ENCODE peak calls at places on chromosomes 11 and 22, in five cellular contexts. One of them, this sample, is unnamed.

GRCh38 chr11:94740975-94741707 is 27.0 kb upstream of the AMOTL1 start:
- DNase-seq in BJ: no peak
- DNase-seq in left lung: peak; percentile 67
- DNase-seq in heart left ventricle: peak; percentile 22
- DNase-seq in stomach: no peak
- DNase-seq in this sample: no peak

GRCh38 chr22:50507421-50507990 is at the start of gene LMF2:
- DNase-seq in stomach: peak; percentile 94
- DNase-seq in left lung: peak; percentile 99
- DNase-seq in BJ: no peak
- DNase-seq in heart left ventricle: peak; percentile 93
- DNase-seq in this sample: no peak

GRCh38 chr22:46060292-46061123 is 83.5 kb upstream of the WNT7B start:
- DNase-seq in left lung: no peak
- DNase-seq in BJ: no peak
- DNase-seq in stomach: peak; percentile 23
- DNase-seq in heart left ventricle: no peak
- DNase-seq in this sample: no peak

GRCh38 chr11:115676768-115677167 is 172.6 kb upstream of the CADM1 start:
- DNase-seq in heart left ventricle: no peak
- DNase-seq in stomach: no peak
- DNase-seq in left lung: no peak
- DNase-seq in BJ: peak; percentile 39
- DNase-seq in this sample: no peak

GRCh38 chr22:43419371-43420080 is 7.7 kb downstream of the MPPED1 start:
- DNase-seq in BJ: no peak
- DNase-seq in left lung: no peak
- DNase-seq in stomach: peak; percentile 68
- DNase-seq in heart left ventricle: no peak
- DNase-seq in this sample: no peak

GRCh38 chr11:16767957-16768356 is 29.5 kb downstream of the C11orf58 start:
- DNase-seq in left lung: no peak
- DNase-seq in BJ: no peak
- DNase-seq in stomach: no peak
- DNase-seq in heart left ventricle: no peak
- DNase-seq in this sample: no peak

GRCh38 chr22:27139935-27140493 is 482.6 kb downstream of the MIAT start:
- DNase-seq in left lung: peak; percentile 49
- DNase-seq in BJ: peak; percentile 68
- DNase-seq in heart left ventricle: no peak
- DNase-seq in stomach: no peak
- DNase-seq in this sample: peak; percentile 38

GRCh38 chr11:724063-724732 is 18.2 kb downstream of the EPS8L2 start:
- DNase-seq in stomach: no peak
- DNase-seq in left lung: no peak
- DNase-seq in heart left ventricle: no peak
- DNase-seq in BJ: no peak
- DNase-seq in this sample: no peak

GRCh38 chr11:129375731-129376657 is at the start of gene BARX2:
- DNase-seq in heart left ventricle: no peak
- DNase-seq in BJ: no peak
- DNase-seq in stomach: peak; percentile 82
- DNase-seq in left lung: peak; percentile 83
- DNase-seq in this sample: no peak

GRCh38 chr11:60937144-60937527 is 12.9 kb downstream of the TMEM132A start:
- DNase-seq in BJ: no peak
- DNase-seq in left lung: no peak
- DNase-seq in heart left ventricle: peak; percentile 67
- DNase-seq in stomach: no peak
- DNase-seq in this sample: no peak

GRCh38 chr11:70496591-70497535 is 98.5 kb downstream of the CTTN start:
- DNase-seq in left lung: peak; percentile 49
- DNase-seq in heart left ventricle: no peak
- DNase-seq in BJ: no peak
- DNase-seq in stomach: no peak
- DNase-seq in this sample: no peak

GRCh38 chr11:69335461-69336386 is 41.8 kb downstream of the MYEOV start:
- DNase-seq in left lung: no peak
- DNase-seq in BJ: no peak
- DNase-seq in stomach: peak; percentile 16
- DNase-seq in heart left ventricle: no peak
- DNase-seq in this sample: no peak

GRCh38 chr11:12287009-12287373 is 90.4 kb upstream of the PARVA start:
- DNase-seq in left lung: no peak
- DNase-seq in stomach: peak; percentile 24
- DNase-seq in heart left ventricle: peak; percentile 58
- DNase-seq in BJ: peak; percentile 86
- DNase-seq in this sample: peak; percentile 95

GRCh38 chr22:30400159-30400558 is 3.3 kb downstream of the SEC14L2 start:
- DNase-seq in heart left ventricle: no peak
- DNase-seq in left lung: no peak
- DNase-seq in stomach: no peak
- DNase-seq in BJ: no peak
- DNase-seq in this sample: no peak

GRCh38 chr11:69467646-69468045 is 13.8 kb upstream of the LINC01488 start:
- DNase-seq in stomach: no peak
- DNase-seq in left lung: peak; percentile 52
- DNase-seq in heart left ventricle: no peak
- DNase-seq in BJ: no peak
- DNase-seq in this sample: no peak

GRCh38 chr11:15969281-15969680 is 387.1 kb downstream of the SOX6 start:
- DNase-seq in left lung: no peak
- DNase-seq in heart left ventricle: peak; percentile 64
- DNase-seq in BJ: no peak
- DNase-seq in stomach: peak; percentile 61
- DNase-seq in this sample: peak; percentile 54

GRCh38 chr11:4991066-4991465 is 3.6 kb upstream of the OR51L1 start:
- DNase-seq in left lung: no peak
- DNase-seq in BJ: no peak
- DNase-seq in stomach: no peak
- DNase-seq in heart left ventricle: no peak
- DNase-seq in this sample: no peak

GRCh38 chr11:13685461-13686108 is 17.1 kb downstream of the FAR1 start:
- DNase-seq in stomach: no peak
- DNase-seq in left lung: no peak
- DNase-seq in BJ: no peak
- DNase-seq in heart left ventricle: no peak
- DNase-seq in this sample: no peak

GRCh38 chr11:113593698-113594308 is 112.3 kb downstream of the TMPRSS5 start:
- DNase-seq in stomach: no peak
- DNase-seq in heart left ventricle: no peak
- DNase-seq in BJ: no peak
- DNase-seq in left lung: no peak
- DNase-seq in this sample: no peak

GRCh38 chr11:1310772-1311468 is 1.5 kb upstream of the TOLLIP start:
- DNase-seq in left lung: no peak
- DNase-seq in stomach: no peak
- DNase-seq in heart left ventricle: no peak
- DNase-seq in BJ: no peak
- DNase-seq in this sample: no peak

GRCh38 chr11:20035701-20036601 is 124.3 kb downstream of the DBX1 start:
- DNase-seq in heart left ventricle: no peak
- DNase-seq in left lung: no peak
- DNase-seq in stomach: no peak
- DNase-seq in BJ: peak; percentile 35
- DNase-seq in this sample: peak; percentile 91

GRCh38 chr11:45663486-45664375 is 1.7 kb downstream of the CHST1 start:
- DNase-seq in left lung: no peak
- DNase-seq in BJ: no peak
- DNase-seq in heart left ventricle: no peak
- DNase-seq in stomach: no peak
- DNase-seq in this sample: no peak

GRCh38 chr11:61747389-61748285 is 4.8 kb upstream of the MYRF start:
- DNase-seq in BJ: no peak
- DNase-seq in heart left ventricle: peak; percentile 77
- DNase-seq in left lung: peak; percentile 93
- DNase-seq in stomach: peak; percentile 91
- DNase-seq in this sample: no peak

GRCh38 chr11:113384551-113384950 is 3.0 kb upstream of the ANKK1 start:
- DNase-seq in BJ: peak; percentile 64
- DNase-seq in heart left ventricle: no peak
- DNase-seq in left lung: no peak
- DNase-seq in stomach: no peak
- DNase-seq in this sample: peak; percentile 59

GRCh38 chr11:69647761-69648497 is 7.0 kb downstream of the CCND1 start:
- DNase-seq in BJ: no peak
- DNase-seq in stomach: no peak
- DNase-seq in left lung: no peak
- DNase-seq in heart left ventricle: no peak
- DNase-seq in this sample: no peak

GRCh38 chr22:45977003-45977395 is at the start of gene WNT7B:
- DNase-seq in left lung: peak; percentile 88
- DNase-seq in BJ: no peak
- DNase-seq in stomach: no peak
- DNase-seq in heart left ventricle: no peak
- DNase-seq in this sample: no peak

GRCh38 chr11:97770570-97770969 is 1250.2 kb upstream of the CNTN5 start:
- DNase-seq in left lung: no peak
- DNase-seq in stomach: no peak
- DNase-seq in heart left ventricle: no peak
- DNase-seq in BJ: no peak
- DNase-seq in this sample: no peak

DNA sequence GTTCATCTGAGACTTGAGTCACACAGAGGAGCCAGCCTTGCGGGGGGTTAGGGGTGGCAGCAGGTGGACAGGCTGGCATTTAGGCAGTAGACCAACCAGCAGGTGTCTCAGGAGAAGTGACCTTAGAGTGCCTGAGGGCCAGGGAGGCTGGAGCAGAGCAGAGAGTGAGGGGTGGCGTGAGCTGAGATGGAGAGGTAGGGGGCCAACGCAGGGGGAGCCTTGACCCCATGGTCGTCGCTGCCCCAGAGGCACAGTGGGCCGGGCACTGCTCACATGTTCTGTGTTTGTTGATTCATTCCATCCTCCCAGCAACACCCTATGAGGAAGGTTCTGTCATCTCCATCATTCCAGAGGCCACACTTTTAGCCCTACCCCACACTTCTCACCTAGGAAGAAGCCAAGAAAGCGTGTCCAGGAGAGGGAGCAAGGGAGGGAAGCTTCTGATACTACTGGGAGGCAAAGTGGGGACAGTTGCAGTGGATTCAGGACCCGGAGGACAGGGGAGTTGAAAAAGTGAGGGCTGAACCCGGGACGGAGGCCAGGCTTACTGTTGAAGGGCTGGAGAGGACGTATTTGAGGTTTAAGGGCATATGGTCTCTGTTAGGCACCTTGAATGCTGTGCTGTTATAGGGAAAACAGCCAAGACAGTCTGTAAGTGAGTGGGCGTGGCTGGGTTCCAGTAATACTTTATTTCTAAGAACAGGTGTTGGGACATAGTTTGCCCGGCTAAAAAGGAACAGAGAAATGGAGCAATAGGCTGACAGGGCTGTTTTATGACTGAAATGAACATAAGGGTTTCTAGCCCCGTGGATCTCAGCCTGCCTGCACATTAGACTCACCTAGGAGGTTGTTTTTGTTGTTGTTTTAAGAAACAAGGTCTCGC is 7.3 kb downstream of the SART1 start:
- DNase-seq in BJ: no peak
- DNase-seq in left lung: no peak
- DNase-seq in stomach: no peak
- DNase-seq in heart left ventricle: no peak
- DNase-seq in this sample: no peak
- TF ChIP-seq CTCF in BJ: no peak
- TF ChIP-seq CTCF in left lung: no peak
- TF ChIP-seq CTCF in stomach: no peak
- TF ChIP-seq CTCF in heart left ventricle: no peak
- TF ChIP-seq CTCF in this sample: no peak

GRCh38 chr22:29154364-29155048 is 51.2 kb upstream of the EMID1 start:
- DNase-seq in heart left ventricle: peak; percentile 76
- DNase-seq in stomach: peak; percentile 79
- DNase-seq in BJ: no peak
- DNase-seq in left lung: peak; percentile 96
- DNase-seq in this sample: no peak
- H3K4me3 ChIP-seq in heart left ventricle: peak overlapping the region; percentile 14
- H3K4me3 ChIP-seq in stomach: peak overlapping the region; percentile 37
- H3K4me3 ChIP-seq in BJ: no peak overlapping the region
- H3K4me3 ChIP-seq in left lung: no peak overlapping the region
- H3K4me3 ChIP-seq in this sample: no peak overlapping the region

GRCh38 chr11:58070585-58070984 is 39.8 kb downstream of the OR6Q1 start:
- DNase-seq in left lung: no peak
- DNase-seq in heart left ventricle: no peak
- DNase-seq in stomach: no peak
- DNase-seq in BJ: no peak
- DNase-seq in this sample: no peak

GRCh38 chr11:58067685-58068084 is 36.9 kb downstream of the OR6Q1 start:
- DNase-seq in left lung: no peak
- DNase-seq in heart left ventricle: no peak
- DNase-seq in stomach: no peak
- DNase-seq in BJ: no peak
- DNase-seq in this sample: no peak

DNA sequence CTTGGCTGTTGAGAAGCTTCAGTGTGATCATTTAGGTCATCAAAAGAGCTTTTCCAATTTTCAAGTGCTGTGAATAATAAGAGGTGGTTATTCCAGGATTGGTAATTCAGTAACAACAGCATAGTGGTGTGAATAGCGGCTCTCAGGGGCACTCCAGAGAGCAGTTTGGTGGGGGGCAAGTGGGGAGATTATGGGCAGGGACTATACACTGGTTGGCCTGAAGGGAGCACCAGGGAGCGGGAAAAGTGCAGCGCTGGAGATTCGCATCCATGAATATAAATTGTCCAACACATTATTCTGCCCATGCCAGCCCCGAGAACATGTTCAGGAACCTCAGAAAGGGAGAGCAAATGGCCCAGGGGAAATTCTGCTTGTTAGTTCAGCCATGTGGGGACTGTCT is 37.9 kb downstream of the OR6Q1 start:
- DNase-seq in BJ: no peak
- DNase-seq in heart left ventricle: no peak
- DNase-seq in stomach: no peak
- DNase-seq in left lung: no peak
- DNase-seq in this sample: no peak
- TF ChIP-seq CTCF in BJ: no peak
- TF ChIP-seq CTCF in heart left ventricle: no peak
- TF ChIP-seq CTCF in stomach: no peak
- TF ChIP-seq CTCF in left lung: no peak
- TF ChIP-seq CTCF in this sample: no peak

DNA sequence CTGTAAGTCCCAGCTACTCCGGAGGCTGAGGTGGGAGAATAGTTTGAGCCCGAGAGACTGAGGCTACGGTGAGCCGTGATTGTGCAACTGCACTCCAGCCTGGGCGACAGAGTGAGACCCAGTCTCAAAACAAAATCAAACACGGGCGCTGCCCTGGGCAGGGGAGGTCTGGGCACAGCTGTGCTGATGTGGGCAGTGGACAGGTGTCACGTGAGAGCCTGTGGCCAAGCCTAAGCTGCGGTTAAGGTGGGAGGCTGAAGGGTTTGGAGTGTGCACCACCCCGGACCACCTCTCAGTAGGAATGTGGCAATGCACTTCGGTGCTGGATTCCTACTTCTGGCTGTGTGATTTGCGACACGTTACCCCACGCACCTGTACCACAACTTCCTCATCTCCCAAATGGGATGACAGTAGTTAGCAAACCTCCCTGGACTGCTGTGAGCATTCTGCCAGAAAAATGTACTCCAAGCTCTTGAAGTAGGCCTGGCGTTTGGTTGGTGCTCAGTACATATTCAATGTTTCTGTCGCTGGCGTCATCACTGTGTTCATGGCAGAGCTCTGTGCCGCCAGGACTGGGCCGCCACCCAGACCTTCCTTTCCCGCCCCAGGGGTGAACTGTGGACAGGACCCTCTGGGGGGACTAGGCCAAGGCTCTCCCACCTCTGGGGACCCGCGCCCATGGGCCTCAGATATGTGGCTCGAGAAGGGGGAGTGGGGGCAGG is 807 bp upstream of the ZNF74 start:
- DNase-seq in BJ: no peak
- DNase-seq in left lung: peak; percentile 76
- DNase-seq in heart left ventricle: peak; percentile 27
- DNase-seq in stomach: no peak
- DNase-seq in this sample: no peak
- H3K4me3 ChIP-seq in BJ: peak overlapping the region; percentile 59
- H3K4me3 ChIP-seq in left lung: peak overlapping the region; percentile 79
- H3K4me3 ChIP-seq in heart left ventricle: peak overlapping the region; percentile 87
- H3K4me3 ChIP-seq in stomach: peak overlapping the region; percentile 91
- H3K4me3 ChIP-seq in this sample: peak overlapping the region; percentile 81